ENCODE peak calls at places on chromosomes 13 and 19, in eight cellular contexts. One of them, this sample, is unnamed.

GRCh38 chr19:3020321-3020960 is 8.6 kb downstream of the TLE2 start:
- DNase-seq in prostate gland: no peak
- DNase-seq in sigmoid colon: no peak
- DNase-seq in A549: no peak
- DNase-seq in SJSA1: no peak
- DNase-seq in PC-3: no peak
- DNase-seq in cardiac muscle cell: no peak
- DNase-seq in lung: no peak
- DNase-seq in this sample: no peak

GRCh38 chr13:110390572-110390971 is 83.5 kb downstream of the COL4A2 start:
- DNase-seq in prostate gland: no peak
- DNase-seq in sigmoid colon: no peak
- DNase-seq in A549: no peak
- DNase-seq in SJSA1: peak; percentile 96
- DNase-seq in PC-3: peak; percentile 89
- DNase-seq in cardiac muscle cell: no peak
- DNase-seq in lung: no peak
- DNase-seq in this sample: no peak

GRCh38 chr19:4977299-4978174 is 8.6 kb downstream of the KDM4B start:
- DNase-seq in prostate gland: no peak
- DNase-seq in sigmoid colon: peak; percentile 91
- DNase-seq in A549: no peak
- DNase-seq in SJSA1: peak; percentile 81
- DNase-seq in PC-3: no peak
- DNase-seq in cardiac muscle cell: peak; percentile 47
- DNase-seq in lung: no peak
- DNase-seq in this sample: no peak

GRCh38 chr19:49596954-49597702 is 6.1 kb downstream of the PRR12 start:
- DNase-seq in prostate gland: no peak
- DNase-seq in sigmoid colon: no peak
- DNase-seq in A549: no peak
- DNase-seq in SJSA1: no peak
- DNase-seq in PC-3: no peak
- DNase-seq in cardiac muscle cell: no peak
- DNase-seq in lung: no peak
- DNase-seq in this sample: no peak

GRCh38 chr19:492091-492531 is 4.2 kb upstream of the MADCAM1 start:
- DNase-seq in prostate gland: no peak
- DNase-seq in sigmoid colon: no peak
- DNase-seq in A549: no peak
- DNase-seq in SJSA1: no peak
- DNase-seq in PC-3: peak; percentile 11
- DNase-seq in cardiac muscle cell: no peak
- DNase-seq in lung: no peak
- DNase-seq in this sample: no peak

GRCh38 chr13:44373601-44374347 is at the start of gene SERP2:
- DNase-seq in prostate gland: no peak
- DNase-seq in sigmoid colon: peak; percentile 76
- DNase-seq in A549: no peak
- DNase-seq in SJSA1: no peak
- DNase-seq in PC-3: no peak
- DNase-seq in cardiac muscle cell: peak; percentile 33
- DNase-seq in lung: no peak
- DNase-seq in this sample: no peak

GRCh38 chr19:18425515-18426415 is 6.6 kb downstream of the SSBP4 start:
- DNase-seq in prostate gland: no peak
- DNase-seq in sigmoid colon: peak; percentile 88
- DNase-seq in A549: no peak
- DNase-seq in SJSA1: no peak
- DNase-seq in PC-3: no peak
- DNase-seq in cardiac muscle cell: no peak
- DNase-seq in lung: no peak
- DNase-seq in this sample: no peak

GRCh38 chr19:47476438-47476972 is 4.8 kb upstream of the SLC8A2 start:
- DNase-seq in prostate gland: no peak
- DNase-seq in sigmoid colon: no peak
- DNase-seq in A549: no peak
- DNase-seq in SJSA1: no peak
- DNase-seq in PC-3: no peak
- DNase-seq in cardiac muscle cell: no peak
- DNase-seq in lung: no peak
- DNase-seq in this sample: no peak

GRCh38 chr19:37304190-37304883 is 66.6 kb upstream of the ZNF527 start:
- DNase-seq in prostate gland: no peak
- DNase-seq in sigmoid colon: peak; percentile 82
- DNase-seq in A549: no peak
- DNase-seq in SJSA1: no peak
- DNase-seq in PC-3: no peak
- DNase-seq in cardiac muscle cell: peak; percentile 81
- DNase-seq in lung: no peak
- DNase-seq in this sample: no peak

GRCh38 chr19:43527860-43528622 is 1.0 kb upstream of the ETHE1 start:
- DNase-seq in prostate gland: no peak
- DNase-seq in sigmoid colon: peak; percentile 80
- DNase-seq in A549: no peak
- DNase-seq in SJSA1: no peak
- DNase-seq in PC-3: peak; percentile 3
- DNase-seq in cardiac muscle cell: no peak
- DNase-seq in lung: no peak
- DNase-seq in this sample: no peak

GRCh38 chr19:10086904-10087256 is 763 bp downstream of the SHFL start:
- DNase-seq in prostate gland: no peak
- DNase-seq in sigmoid colon: peak; percentile 72
- DNase-seq in A549: no peak
- DNase-seq in SJSA1: no peak
- DNase-seq in PC-3: no peak
- DNase-seq in cardiac muscle cell: no peak
- DNase-seq in lung: no peak
- DNase-seq in this sample: peak; percentile 53

GRCh38 chr19:11606484-11606883 is 9.2 kb downstream of the ZNF627 start:
- DNase-seq in prostate gland: no peak
- DNase-seq in sigmoid colon: peak; percentile 46
- DNase-seq in A549: no peak
- DNase-seq in SJSA1: no peak
- DNase-seq in PC-3: no peak
- DNase-seq in cardiac muscle cell: no peak
- DNase-seq in lung: no peak
- DNase-seq in this sample: no peak
- H3K9me3 ChIP-seq in prostate gland: no peaks in the 10 kb centered on the region
- H3K9me3 ChIP-seq in sigmoid colon: no peaks in the 10 kb centered on the region
- H3K9me3 ChIP-seq in A549: peaks cover 57% of the 10 kb centered on the region
- H3K9me3 ChIP-seq in SJSA1: peaks cover 20% of the 10 kb centered on the region
- H3K9me3 ChIP-seq in PC-3: no peaks in the 10 kb centered on the region
- H3K9me3 ChIP-seq in cardiac muscle cell: no peaks in the 10 kb centered on the region
- H3K9me3 ChIP-seq in lung: no peaks in the 10 kb centered on the region
- H3K9me3 ChIP-seq in this sample: no peaks in the 10 kb centered on the region

GRCh38 chr19:14091086-14091884 is 734 bp upstream of the SAMD1 start:
- DNase-seq in prostate gland: no peak
- DNase-seq in sigmoid colon: no peak
- DNase-seq in A549: peak; percentile 62
- DNase-seq in SJSA1: peak; percentile 83
- DNase-seq in PC-3: peak; percentile 64
- DNase-seq in cardiac muscle cell: no peak
- DNase-seq in lung: no peak
- DNase-seq in this sample: peak; percentile 85

GRCh38 chr19:14090509-14091085 is at the start of gene SAMD1:
- DNase-seq in prostate gland: peak; percentile 90
- DNase-seq in sigmoid colon: peak; percentile 98
- DNase-seq in A549: peak; percentile 51
- DNase-seq in SJSA1: peak; percentile 63
- DNase-seq in PC-3: peak; percentile 80
- DNase-seq in cardiac muscle cell: peak; percentile 95
- DNase-seq in lung: peak; percentile 87
- DNase-seq in this sample: peak; percentile 72

GRCh38 chr19:14088634-14089411 is 1.7 kb downstream of the SAMD1 start:
- DNase-seq in prostate gland: no peak
- DNase-seq in sigmoid colon: no peak
- DNase-seq in A549: no peak
- DNase-seq in SJSA1: no peak
- DNase-seq in PC-3: no peak
- DNase-seq in cardiac muscle cell: no peak
- DNase-seq in lung: no peak
- DNase-seq in this sample: no peak

GRCh38 chr19:14089662-14090508 is 666 bp downstream of the SAMD1 start:
- DNase-seq in prostate gland: no peak
- DNase-seq in sigmoid colon: no peak
- DNase-seq in A549: no peak
- DNase-seq in SJSA1: peak; percentile 45
- DNase-seq in PC-3: peak; percentile 58
- DNase-seq in cardiac muscle cell: peak; percentile 82
- DNase-seq in lung: no peak
- DNase-seq in this sample: peak; percentile 47

DNA sequence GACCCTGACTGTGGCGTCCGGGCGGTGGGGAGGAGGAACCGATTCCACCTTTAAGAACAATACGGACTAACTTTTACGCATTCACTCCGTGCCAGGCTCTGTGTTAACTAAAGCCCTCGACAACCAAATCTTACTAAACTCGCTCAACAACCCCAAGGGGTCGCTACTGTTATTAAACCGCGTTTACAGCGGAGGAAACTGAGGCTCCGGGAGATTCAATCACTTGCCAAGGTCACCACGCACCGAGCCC is 1.2 kb downstream of the SAMD1 start:
- DNase-seq in prostate gland: no peak
- DNase-seq in sigmoid colon: no peak
- DNase-seq in A549: no peak
- DNase-seq in SJSA1: no peak
- DNase-seq in PC-3: peak; percentile 21
- DNase-seq in cardiac muscle cell: no peak
- DNase-seq in lung: no peak
- DNase-seq in this sample: no peak
- H3K4me3 ChIP-seq in prostate gland: peak overlapping the region; percentile 89
- H3K4me3 ChIP-seq in sigmoid colon: peak overlapping the region; percentile 29
- H3K4me3 ChIP-seq in A549: peak overlapping the region; percentile 87
- H3K4me3 ChIP-seq in SJSA1: peak overlapping the region; percentile 63
- H3K4me3 ChIP-seq in PC-3: peak overlapping the region; percentile 67
- H3K4me3 ChIP-seq in cardiac muscle cell: peak overlapping the region; percentile 89
- H3K4me3 ChIP-seq in lung: peak overlapping the region; percentile 36
- H3K4me3 ChIP-seq in this sample: no peak overlapping the region

GRCh38 chr19:16581145-16581970 is 9.1 kb upstream of the SLC35E1 start:
- DNase-seq in prostate gland: no peak
- DNase-seq in sigmoid colon: no peak
- DNase-seq in A549: no peak
- DNase-seq in SJSA1: no peak
- DNase-seq in PC-3: no peak
- DNase-seq in cardiac muscle cell: no peak
- DNase-seq in lung: no peak
- DNase-seq in this sample: no peak
- H3K4me1 ChIP-seq in prostate gland: peaks cover 3% of the 10 kb centered on the region
- H3K4me1 ChIP-seq in sigmoid colon: peaks cover 43% of the 10 kb centered on the region
- H3K4me1 ChIP-seq in A549: peaks cover 23% of the 10 kb centered on the region
- H3K4me1 ChIP-seq in SJSA1: peaks cover 12% of the 10 kb centered on the region
- H3K4me1 ChIP-seq in PC-3: peaks cover 15% of the 10 kb centered on the region
- H3K4me1 ChIP-seq in cardiac muscle cell: peaks cover 36% of the 10 kb centered on the region
- H3K4me1 ChIP-seq in lung: peaks cover 37% of the 10 kb centered on the region
- H3K4me1 ChIP-seq in this sample: peaks cover 37% of the 10 kb centered on the region

DNA sequence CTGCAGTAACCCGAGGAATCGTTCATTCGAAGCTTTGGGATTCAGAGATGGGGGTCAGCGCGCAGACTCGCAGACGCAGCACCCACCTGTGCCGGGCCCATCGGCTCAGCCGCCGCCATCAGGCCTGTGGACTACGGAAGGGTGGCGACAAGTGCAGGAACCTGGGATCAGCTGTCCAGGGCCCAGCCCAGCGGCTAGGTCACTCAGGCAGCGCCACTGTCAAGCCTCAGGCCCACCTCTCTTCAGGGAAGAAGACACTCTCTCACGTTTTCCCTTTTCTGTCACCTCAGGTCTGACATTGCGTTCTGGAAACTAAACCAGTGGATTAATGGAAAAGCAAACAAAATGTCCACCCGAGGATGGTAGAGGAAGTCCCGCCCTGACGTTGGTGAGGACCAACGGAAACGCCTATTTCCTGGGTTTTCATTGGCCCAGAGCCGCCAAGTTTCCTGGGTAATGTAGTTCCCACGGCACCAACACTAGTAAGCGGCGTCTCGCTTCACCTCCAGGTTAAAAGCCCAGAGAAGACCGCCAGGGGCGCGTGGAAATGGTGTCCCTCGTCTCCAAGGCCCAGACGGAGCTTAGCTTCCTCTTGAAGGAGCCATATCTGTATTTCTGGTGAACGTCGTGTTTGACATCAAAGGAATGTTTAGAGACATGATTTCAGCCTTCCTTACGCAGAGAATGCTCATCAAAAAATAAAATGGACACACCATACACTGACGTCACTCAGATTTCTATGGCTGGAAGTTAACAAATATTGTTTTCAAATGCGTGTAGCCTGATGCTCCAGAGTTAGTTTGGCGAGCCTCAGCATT is at the start of gene ZNF772:
- DNase-seq in prostate gland: peak; percentile 90
- DNase-seq in sigmoid colon: peak; percentile 94
- DNase-seq in A549: peak; percentile 89
- DNase-seq in SJSA1: peak; percentile 68
- DNase-seq in PC-3: peak; percentile 97
- DNase-seq in cardiac muscle cell: peak; percentile 96
- DNase-seq in lung: peak; percentile 92
- DNase-seq in this sample: peak; percentile 96
- H3K9me3 ChIP-seq in prostate gland: peaks cover 3% of the 10 kb centered on the region
- H3K9me3 ChIP-seq in sigmoid colon: peaks cover 45% of the 10 kb centered on the region
- H3K9me3 ChIP-seq in A549: peaks cover 93% of the 10 kb centered on the region
- H3K9me3 ChIP-seq in SJSA1: peaks cover 36% of the 10 kb centered on the region
- H3K9me3 ChIP-seq in PC-3: peaks cover 52% of the 10 kb centered on the region
- H3K9me3 ChIP-seq in cardiac muscle cell: peaks cover 8% of the 10 kb centered on the region
- H3K9me3 ChIP-seq in lung: peaks cover 16% of the 10 kb centered on the region
- H3K9me3 ChIP-seq in this sample: peaks cover 44% of the 10 kb centered on the region

DNA sequence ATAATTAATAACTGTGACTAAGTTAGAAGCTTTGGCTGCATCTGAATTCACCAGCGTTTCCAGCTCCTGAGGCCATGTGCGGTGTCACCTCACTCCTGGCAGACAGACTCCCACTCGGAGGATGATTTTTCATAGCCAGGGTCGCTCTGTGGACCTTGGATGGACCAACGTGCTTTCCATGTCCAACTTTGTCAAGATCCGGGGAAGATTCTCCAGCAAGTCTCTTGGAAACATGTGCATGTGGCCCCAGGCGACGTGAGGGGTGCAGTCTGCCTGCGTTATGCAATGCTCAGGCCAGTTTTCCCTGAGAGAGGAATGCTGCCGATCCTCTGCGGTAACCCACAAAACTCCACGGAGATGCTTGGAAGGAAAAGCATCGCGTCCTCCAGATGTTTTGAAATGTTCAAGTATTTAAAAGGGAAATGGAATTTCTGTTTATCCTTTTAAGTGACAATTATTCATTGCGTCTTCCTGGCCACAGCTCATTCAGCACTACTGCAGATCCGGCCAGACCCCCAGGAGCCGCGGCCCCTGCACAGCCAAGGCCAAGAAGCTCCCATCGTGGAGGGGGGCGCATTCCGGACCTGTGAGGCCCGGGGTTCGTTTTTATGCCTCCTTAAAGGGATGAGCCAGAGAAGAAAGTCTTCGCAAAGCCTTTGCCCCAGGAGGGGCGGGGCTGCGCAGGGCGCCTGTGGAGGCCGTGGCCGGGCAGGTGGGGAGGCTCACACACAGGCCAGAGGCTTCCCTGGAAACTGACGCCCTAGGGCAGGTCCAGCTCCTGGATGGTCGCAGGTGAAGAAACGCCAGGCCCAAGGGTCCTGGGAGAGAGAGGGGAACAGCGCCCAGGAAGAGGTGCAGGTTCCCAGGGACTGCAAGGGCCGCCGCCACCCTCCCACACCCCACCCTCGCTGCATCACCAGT is 46.0 kb downstream of the C13orf46 start:
- DNase-seq in prostate gland: no peak
- DNase-seq in sigmoid colon: peak; percentile 85
- DNase-seq in A549: no peak
- DNase-seq in SJSA1: peak; percentile 99
- DNase-seq in PC-3: no peak
- DNase-seq in cardiac muscle cell: no peak
- DNase-seq in lung: no peak
- DNase-seq in this sample: no peak
- H3K4me3 ChIP-seq in prostate gland: no peak overlapping the region
- H3K4me3 ChIP-seq in sigmoid colon: no peak overlapping the region
- H3K4me3 ChIP-seq in A549: no peak overlapping the region
- H3K4me3 ChIP-seq in SJSA1: no peak overlapping the region
- H3K4me3 ChIP-seq in PC-3: no peak overlapping the region
- H3K4me3 ChIP-seq in cardiac muscle cell: no peak overlapping the region
- H3K4me3 ChIP-seq in lung: no peak overlapping the region
- H3K4me3 ChIP-seq in this sample: no peak overlapping the region

This sample was measured in naive thymus-derived CD4-positive, alpha-beta T cell.